ENCODE peak calls at places on chromosome 12, in four cellular contexts. One of them, this sample, is unnamed.

GRCh38 chr12:118448341-118448740 is 72.0 kb downstream of the SUDS3 start:
- DNase-seq in CD8-positive, alpha-beta T cell: no peak
- DNase-seq in fibroblast of lung: no peak
- DNase-seq in prostate gland: no peak
- DNase-seq in this sample: no peak

GRCh38 chr12:69238589-69239285 is 632 bp upstream of the CPSF6 start:
- DNase-seq in CD8-positive, alpha-beta T cell: no peak
- DNase-seq in fibroblast of lung: no peak
- DNase-seq in prostate gland: no peak
- DNase-seq in this sample: no peak

GRCh38 chr12:125161712-125162023 is 96.4 kb downstream of the AACS start:
- DNase-seq in CD8-positive, alpha-beta T cell: no peak
- DNase-seq in fibroblast of lung: no peak
- DNase-seq in prostate gland: no peak
- DNase-seq in this sample: no peak

GRCh38 chr12:779745-780734 is 27.7 kb downstream of the WNK1 start:
- DNase-seq in CD8-positive, alpha-beta T cell: no peak
- DNase-seq in fibroblast of lung: peak; percentile 84
- DNase-seq in prostate gland: no peak
- DNase-seq in this sample: peak; percentile 66

GRCh38 chr12:38689704-38690103 is 215.7 kb downstream of the CPNE8 start:
- DNase-seq in CD8-positive, alpha-beta T cell: no peak
- DNase-seq in fibroblast of lung: peak; percentile 41
- DNase-seq in prostate gland: no peak
- DNase-seq in this sample: no peak

GRCh38 chr12:67630373-67631088 is 18.0 kb upstream of the DYRK2 start:
- DNase-seq in CD8-positive, alpha-beta T cell: peak; percentile 72
- DNase-seq in fibroblast of lung: peak; percentile 19
- DNase-seq in prostate gland: no peak
- DNase-seq in this sample: no peak

GRCh38 chr12:48970702-48971334 is 717 bp downstream of the WNT10B start:
- DNase-seq in CD8-positive, alpha-beta T cell: no peak
- DNase-seq in fibroblast of lung: no peak
- DNase-seq in prostate gland: no peak
- DNase-seq in this sample: no peak

GRCh38 chr12:90126125-90126524 is 417.5 kb upstream of the ATP2B1 start:
- DNase-seq in CD8-positive, alpha-beta T cell: no peak
- DNase-seq in fibroblast of lung: no peak
- DNase-seq in prostate gland: no peak
- DNase-seq in this sample: no peak

GRCh38 chr12:81347404-81347803 is 269.5 kb downstream of the ACSS3 start:
- DNase-seq in CD8-positive, alpha-beta T cell: no peak
- DNase-seq in fibroblast of lung: no peak
- DNase-seq in prostate gland: no peak
- DNase-seq in this sample: no peak

GRCh38 chr12:83225806-83226205 is 539.1 kb downstream of the TMTC2 start:
- DNase-seq in CD8-positive, alpha-beta T cell: no peak
- DNase-seq in fibroblast of lung: no peak
- DNase-seq in prostate gland: no peak
- DNase-seq in this sample: no peak

GRCh38 chr12:55258288-55258687 is 13.9 kb downstream of the OR6C74 start:
- DNase-seq in CD8-positive, alpha-beta T cell: no peak
- DNase-seq in fibroblast of lung: no peak
- DNase-seq in prostate gland: no peak
- DNase-seq in this sample: no peak

GRCh38 chr12:53052419-53053222 is 2.8 kb downstream of the TNS2 start:
- DNase-seq in CD8-positive, alpha-beta T cell: no peak
- DNase-seq in fibroblast of lung: peak; percentile 81
- DNase-seq in prostate gland: peak; percentile 93
- DNase-seq in this sample: no peak

GRCh38 chr12:118188690-118189371 is 52.9 kb downstream of the PEBP1 start:
- DNase-seq in CD8-positive, alpha-beta T cell: no peak
- DNase-seq in fibroblast of lung: peak; percentile 67
- DNase-seq in prostate gland: no peak
- DNase-seq in this sample: no peak

GRCh38 chr12:113208041-113208934 is 13.0 kb upstream of the TPCN1 start:
- DNase-seq in CD8-positive, alpha-beta T cell: no peak
- DNase-seq in fibroblast of lung: peak; percentile 47
- DNase-seq in prostate gland: no peak
- DNase-seq in this sample: no peak
- H3K4me3 ChIP-seq in CD8-positive, alpha-beta T cell: no peak overlapping the region
- H3K4me3 ChIP-seq in fibroblast of lung: no peak overlapping the region
- H3K4me3 ChIP-seq in prostate gland: no peak overlapping the region
- H3K4me3 ChIP-seq in this sample: no peak overlapping the region

DNA sequence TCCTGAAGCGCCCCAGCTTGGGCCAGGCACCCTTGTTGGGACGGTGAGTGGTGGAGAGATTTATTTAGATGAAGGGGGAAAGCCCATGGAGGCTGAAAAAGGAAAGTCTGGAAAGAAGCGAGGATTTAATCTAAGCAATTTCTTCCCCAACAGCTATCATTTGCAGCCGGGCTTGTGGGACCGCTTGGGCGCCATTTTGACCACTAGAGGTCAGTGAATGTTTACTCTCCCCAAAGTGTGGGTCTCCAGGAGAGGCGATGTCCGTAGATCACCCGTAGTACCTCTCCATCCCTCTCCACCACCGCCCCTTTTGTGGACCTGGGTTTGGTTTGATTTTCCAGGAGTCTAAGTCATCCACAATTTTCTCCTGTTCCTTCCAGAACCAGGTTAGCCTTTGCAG is 91.2 kb upstream of the PARP11 start:
- DNase-seq in CD8-positive, alpha-beta T cell: no peak
- DNase-seq in fibroblast of lung: no peak
- DNase-seq in prostate gland: no peak
- DNase-seq in this sample: no peak
- TF ChIP-seq CTCF in CD8-positive, alpha-beta T cell: no peak
- TF ChIP-seq CTCF in fibroblast of lung: no peak
- TF ChIP-seq CTCF in prostate gland: no peak
- TF ChIP-seq CTCF in this sample: peak; percentile 12

DNA sequence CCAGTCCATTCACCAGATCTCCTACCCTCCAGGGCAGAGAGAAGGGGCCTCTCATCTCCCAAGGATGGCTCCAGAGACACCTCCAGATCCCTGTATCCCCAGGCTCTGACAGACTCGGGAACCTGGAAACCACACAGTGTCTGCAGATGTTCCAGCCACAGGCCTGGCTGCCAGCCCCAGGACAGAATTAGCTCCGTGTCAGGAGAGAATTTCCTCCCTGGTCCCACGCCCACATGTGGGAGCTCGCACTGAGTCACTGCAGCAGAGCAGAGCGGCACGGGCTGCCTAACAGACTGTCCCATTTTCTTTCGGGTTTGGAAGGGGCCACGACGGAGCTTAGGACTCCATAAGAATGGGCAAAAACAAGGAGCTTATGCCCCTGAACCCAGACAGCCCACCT is 33.6 kb downstream of the CMKLR1 start:
- DNase-seq in CD8-positive, alpha-beta T cell: no peak
- DNase-seq in fibroblast of lung: peak; percentile 88
- DNase-seq in prostate gland: peak; percentile 21
- DNase-seq in this sample: peak; percentile 45
- H3K4me3 ChIP-seq in CD8-positive, alpha-beta T cell: no peak overlapping the region
- H3K4me3 ChIP-seq in fibroblast of lung: no peak overlapping the region
- H3K4me3 ChIP-seq in prostate gland: no peak overlapping the region
- H3K4me3 ChIP-seq in this sample: no peak overlapping the region

GRCh38 chr12:51004504-51004903 is 21.7 kb downstream of the SLC11A2 start:
- DNase-seq in CD8-positive, alpha-beta T cell: no peak
- DNase-seq in fibroblast of lung: no peak
- DNase-seq in prostate gland: no peak
- DNase-seq in this sample: no peak
- TF ChIP-seq CTCF in CD8-positive, alpha-beta T cell: no peak
- TF ChIP-seq CTCF in fibroblast of lung: no peak
- TF ChIP-seq CTCF in prostate gland: no peak
- TF ChIP-seq CTCF in this sample: no peak

GRCh38 chr12:132275110-132275531 is 54.3 kb downstream of the GALNT9 start:
- DNase-seq in CD8-positive, alpha-beta T cell: no peak
- DNase-seq in fibroblast of lung: peak; percentile 39
- DNase-seq in prostate gland: peak; percentile 29
- DNase-seq in this sample: no peak
- H3K4me3 ChIP-seq in CD8-positive, alpha-beta T cell: no peak overlapping the region
- H3K4me3 ChIP-seq in fibroblast of lung: no peak overlapping the region
- H3K4me3 ChIP-seq in prostate gland: no peak overlapping the region
- H3K4me3 ChIP-seq in this sample: peak overlapping the region; percentile 27

GRCh38 chr12:122752464-122753212 is at the start of gene DENR:
- DNase-seq in CD8-positive, alpha-beta T cell: peak; percentile 99
- DNase-seq in fibroblast of lung: peak; percentile 97
- DNase-seq in prostate gland: peak; percentile 98
- DNase-seq in this sample: peak; percentile 74
- TF ChIP-seq CTCF in CD8-positive, alpha-beta T cell: peak; percentile 56
- TF ChIP-seq CTCF in fibroblast of lung: peak; percentile 77
- TF ChIP-seq CTCF in prostate gland: peak; percentile 96
- TF ChIP-seq CTCF in this sample: peak; percentile 93

GRCh38 chr12:27243006-27243405 is 1.1 kb upstream of the STK38L start:
- DNase-seq in CD8-positive, alpha-beta T cell: no peak
- DNase-seq in fibroblast of lung: no peak
- DNase-seq in prostate gland: no peak
- DNase-seq in this sample: no peak
- H3K4me3 ChIP-seq in CD8-positive, alpha-beta T cell: no peak overlapping the region
- H3K4me3 ChIP-seq in fibroblast of lung: no peak overlapping the region
- H3K4me3 ChIP-seq in prostate gland: no peak overlapping the region
- H3K4me3 ChIP-seq in this sample: no peak overlapping the region

This sample was measured in AG04449.